ENCODE peak calls at places on chromosomes 6 and 20, in five cellular contexts. One of them, this sample, is unnamed.

GRCh38 chr6:108236791-108237190 is 24.0 kb downstream of the SNX3 start:
- DNase-seq in brain microvascular endothelial cell: no peak
- DNase-seq in IMR-90: no peak
- DNase-seq in GM23338: no peak
- DNase-seq in PC-3: no peak
- DNase-seq in this sample: no peak

GRCh38 chr6:168408504-168409136 is 32.4 kb upstream of the SMOC2 start:
- DNase-seq in PC-3: no peak
- DNase-seq in GM23338: no peak
- DNase-seq in IMR-90: no peak
- DNase-seq in brain microvascular endothelial cell: no peak
- DNase-seq in this sample: no peak

GRCh38 chr6:155061381-155061780 is 66.3 kb downstream of the TIAM2 start:
- DNase-seq in GM23338: no peak
- DNase-seq in PC-3: no peak
- DNase-seq in IMR-90: no peak
- DNase-seq in brain microvascular endothelial cell: no peak
- DNase-seq in this sample: no peak

GRCh38 chr6:1986454-1987243 is 258.8 kb downstream of the GMDS start:
- DNase-seq in GM23338: no peak
- DNase-seq in IMR-90: peak; percentile 43
- DNase-seq in PC-3: no peak
- DNase-seq in brain microvascular endothelial cell: no peak
- DNase-seq in this sample: no peak

GRCh38 chr20:32468313-32468640 is 110.1 kb downstream of the ASXL1 start:
- DNase-seq in GM23338: no peak
- DNase-seq in brain microvascular endothelial cell: no peak
- DNase-seq in IMR-90: no peak
- DNase-seq in PC-3: no peak
- DNase-seq in this sample: no peak

GRCh38 chr6:5997420-5998093 is 9.2 kb downstream of the NRN1 start:
- DNase-seq in brain microvascular endothelial cell: no peak
- DNase-seq in PC-3: no peak
- DNase-seq in GM23338: peak; percentile 70
- DNase-seq in IMR-90: no peak
- DNase-seq in this sample: peak; percentile 52

GRCh38 chr6:19472850-19473249 is 364.3 kb upstream of the ID4 start:
- DNase-seq in PC-3: peak; percentile 49
- DNase-seq in GM23338: peak; percentile 60
- DNase-seq in IMR-90: no peak
- DNase-seq in brain microvascular endothelial cell: no peak
- DNase-seq in this sample: no peak

GRCh38 chr6:14386263-14386981 is 268.9 kb downstream of the CD83 start:
- DNase-seq in PC-3: no peak
- DNase-seq in IMR-90: no peak
- DNase-seq in GM23338: no peak
- DNase-seq in brain microvascular endothelial cell: no peak
- DNase-seq in this sample: no peak

GRCh38 chr20:61114776-61115175 is 137.3 kb upstream of the CDH4 start:
- DNase-seq in GM23338: no peak
- DNase-seq in PC-3: no peak
- DNase-seq in brain microvascular endothelial cell: no peak
- DNase-seq in IMR-90: no peak
- DNase-seq in this sample: no peak

GRCh38 chr6:24899647-24900325 is 36.0 kb downstream of the RIPOR2 start:
- DNase-seq in GM23338: no peak
- DNase-seq in PC-3: no peak
- DNase-seq in IMR-90: no peak
- DNase-seq in brain microvascular endothelial cell: no peak
- DNase-seq in this sample: peak; percentile 54

GRCh38 chr6:92110390-92110789 is 1309.0 kb downstream of the EPHA7 start:
- DNase-seq in brain microvascular endothelial cell: no peak
- DNase-seq in GM23338: no peak
- DNase-seq in PC-3: no peak
- DNase-seq in IMR-90: no peak
- DNase-seq in this sample: no peak

GRCh38 chr20:57400821-57401564 is 9.8 kb downstream of the RBM38 start:
- DNase-seq in PC-3: no peak
- DNase-seq in brain microvascular endothelial cell: no peak
- DNase-seq in IMR-90: no peak
- DNase-seq in GM23338: no peak
- DNase-seq in this sample: no peak

GRCh38 chr6:139522471-139523220 is 148.2 kb upstream of the CITED2 start:
- DNase-seq in GM23338: no peak
- DNase-seq in PC-3: peak; percentile 52
- DNase-seq in brain microvascular endothelial cell: no peak
- DNase-seq in IMR-90: no peak
- DNase-seq in this sample: peak; percentile 43

GRCh38 chr6:90187437-90188049 is 109.1 kb downstream of the BACH2 start:
- DNase-seq in PC-3: no peak
- DNase-seq in GM23338: no peak
- DNase-seq in IMR-90: no peak
- DNase-seq in brain microvascular endothelial cell: no peak
- DNase-seq in this sample: no peak

GRCh38 chr6:22598386-22598785 is 29.0 kb downstream of the HDGFL1 start:
- DNase-seq in PC-3: no peak
- DNase-seq in IMR-90: no peak
- DNase-seq in brain microvascular endothelial cell: no peak
- DNase-seq in GM23338: no peak
- DNase-seq in this sample: no peak

GRCh38 chr20:17897566-17898307 is 70.9 kb downstream of the SNX5 start:
- DNase-seq in brain microvascular endothelial cell: no peak
- DNase-seq in GM23338: no peak
- DNase-seq in IMR-90: no peak
- DNase-seq in PC-3: peak; percentile 11
- DNase-seq in this sample: no peak

GRCh38 chr6:25883991-25884390 is 9.9 kb upstream of the SLC17A3 start:
- DNase-seq in PC-3: no peak
- DNase-seq in brain microvascular endothelial cell: no peak
- DNase-seq in GM23338: no peak
- DNase-seq in IMR-90: peak; percentile 1
- DNase-seq in this sample: peak; percentile 83

GRCh38 chr20:3909952-3910366 is 20.8 kb downstream of the PANK2 start:
- DNase-seq in brain microvascular endothelial cell: no peak
- DNase-seq in PC-3: no peak
- DNase-seq in IMR-90: no peak
- DNase-seq in GM23338: no peak
- DNase-seq in this sample: no peak

GRCh38 chr6:138637822-138638221 is 135.7 kb upstream of the CCDC28A start:
- DNase-seq in PC-3: no peak
- DNase-seq in GM23338: no peak
- DNase-seq in brain microvascular endothelial cell: no peak
- DNase-seq in IMR-90: no peak
- DNase-seq in this sample: no peak

GRCh38 chr6:24313477-24314141 is 44.2 kb downstream of the DCDC2 start:
- DNase-seq in brain microvascular endothelial cell: peak; percentile 78
- DNase-seq in GM23338: peak; percentile 66
- DNase-seq in PC-3: peak; percentile 89
- DNase-seq in IMR-90: peak; percentile 60
- DNase-seq in this sample: peak; percentile 50

GRCh38 chr6:2485116-2485515 is 239.7 kb upstream of the GMDS start:
- DNase-seq in brain microvascular endothelial cell: no peak
- DNase-seq in IMR-90: no peak
- DNase-seq in GM23338: no peak
- DNase-seq in PC-3: no peak
- DNase-seq in this sample: no peak

GRCh38 chr20:59985864-59986263 is 27.6 kb downstream of the CDH26 start:
- DNase-seq in GM23338: peak; percentile 30
- DNase-seq in brain microvascular endothelial cell: no peak
- DNase-seq in PC-3: peak; percentile 38
- DNase-seq in IMR-90: no peak
- DNase-seq in this sample: no peak
- TF ChIP-seq CTCF in GM23338: peak; percentile 67
- TF ChIP-seq CTCF in brain microvascular endothelial cell: no peak
- TF ChIP-seq CTCF in PC-3: peak; percentile 62
- TF ChIP-seq CTCF in IMR-90: no peak
- TF ChIP-seq CTCF in this sample: no peak

GRCh38 chr6:153947817-153948447 is 91.1 kb upstream of the OPRM1 start:
- DNase-seq in brain microvascular endothelial cell: peak; percentile 46
- DNase-seq in PC-3: peak; percentile 60
- DNase-seq in IMR-90: no peak
- DNase-seq in GM23338: peak; percentile 72
- DNase-seq in this sample: peak; percentile 4
- H3K4me3 ChIP-seq in brain microvascular endothelial cell: no peak overlapping the region
- H3K4me3 ChIP-seq in PC-3: no peak overlapping the region
- H3K4me3 ChIP-seq in IMR-90: no peak overlapping the region
- H3K4me3 ChIP-seq in GM23338: no peak overlapping the region
- H3K4me3 ChIP-seq in this sample: no peak overlapping the region

GRCh38 chr6:83985715-83986114 is 47.9 kb upstream of the MRAP2 start:
- DNase-seq in GM23338: no peak
- DNase-seq in PC-3: no peak
- DNase-seq in IMR-90: no peak
- DNase-seq in brain microvascular endothelial cell: no peak
- DNase-seq in this sample: no peak

GRCh38 chr6:83984411-83984810 is 49.2 kb upstream of the MRAP2 start:
- DNase-seq in GM23338: no peak
- DNase-seq in IMR-90: no peak
- DNase-seq in PC-3: no peak
- DNase-seq in brain microvascular endothelial cell: no peak
- DNase-seq in this sample: no peak

GRCh38 chr6:83985308-83985713 is 48.3 kb upstream of the MRAP2 start:
- DNase-seq in IMR-90: no peak
- DNase-seq in PC-3: no peak
- DNase-seq in GM23338: no peak
- DNase-seq in brain microvascular endothelial cell: no peak
- DNase-seq in this sample: no peak
- TF ChIP-seq CTCF in IMR-90: no peak
- TF ChIP-seq CTCF in PC-3: no peak
- TF ChIP-seq CTCF in GM23338: no peak
- TF ChIP-seq CTCF in brain microvascular endothelial cell: no peak
- TF ChIP-seq CTCF in this sample: no peak

GRCh38 chr20:33914871-33915270 is 78.8 kb upstream of the RALY start:
- DNase-seq in IMR-90: peak; percentile 94
- DNase-seq in brain microvascular endothelial cell: peak; percentile 88
- DNase-seq in PC-3: peak; percentile 84
- DNase-seq in GM23338: no peak
- DNase-seq in this sample: no peak

GRCh38 chr20:33915726-33916331 is 77.9 kb upstream of the RALY start:
- DNase-seq in brain microvascular endothelial cell: no peak
- DNase-seq in PC-3: peak; percentile 51
- DNase-seq in IMR-90: no peak
- DNase-seq in GM23338: peak; percentile 65
- DNase-seq in this sample: no peak

GRCh38 chr20:33918662-33919061 is 75.0 kb upstream of the RALY start:
- DNase-seq in brain microvascular endothelial cell: no peak
- DNase-seq in IMR-90: no peak
- DNase-seq in GM23338: no peak
- DNase-seq in PC-3: no peak
- DNase-seq in this sample: no peak

GRCh38 chr20:33919653-33920052 is 74.1 kb upstream of the RALY start:
- DNase-seq in GM23338: no peak
- DNase-seq in PC-3: no peak
- DNase-seq in IMR-90: no peak
- DNase-seq in brain microvascular endothelial cell: no peak
- DNase-seq in this sample: no peak

GRCh38 chr20:33917813-33918525 is 75.7 kb upstream of the RALY start:
- DNase-seq in brain microvascular endothelial cell: no peak
- DNase-seq in PC-3: no peak
- DNase-seq in GM23338: no peak
- DNase-seq in IMR-90: no peak
- DNase-seq in this sample: no peak
- H3K4me3 ChIP-seq in brain microvascular endothelial cell: no peak overlapping the region
- H3K4me3 ChIP-seq in PC-3: no peak overlapping the region
- H3K4me3 ChIP-seq in GM23338: no peak overlapping the region
- H3K4me3 ChIP-seq in IMR-90: no peak overlapping the region
- H3K4me3 ChIP-seq in this sample: no peak overlapping the region

GRCh38 chr6:46862381-46862780 is 59.4 kb downstream of the ADGRF5 start:
- DNase-seq in brain microvascular endothelial cell: no peak
- DNase-seq in GM23338: peak; percentile 57
- DNase-seq in IMR-90: no peak
- DNase-seq in PC-3: no peak
- DNase-seq in this sample: no peak
- TF ChIP-seq CTCF in brain microvascular endothelial cell: no peak
- TF ChIP-seq CTCF in GM23338: peak; percentile 35
- TF ChIP-seq CTCF in IMR-90: no peak
- TF ChIP-seq CTCF in PC-3: peak; percentile 10
- TF ChIP-seq CTCF in this sample: no peak

GRCh38 chr20:21100590-21101452 is 5.3 kb downstream of the LINC00237 start:
- DNase-seq in brain microvascular endothelial cell: no peak
- DNase-seq in PC-3: no peak
- DNase-seq in GM23338: peak; percentile 91
- DNase-seq in IMR-90: peak; percentile 2
- DNase-seq in this sample: peak; percentile 32
- H3K4me3 ChIP-seq in brain microvascular endothelial cell: no peak overlapping the region
- H3K4me3 ChIP-seq in PC-3: no peak overlapping the region
- H3K4me3 ChIP-seq in GM23338: peak overlapping the region; percentile 67
- H3K4me3 ChIP-seq in IMR-90: no peak overlapping the region
- H3K4me3 ChIP-seq in this sample: peak overlapping the region; percentile 17